ENCODE peak calls at places on chromosomes 1 and 21, in five cellular contexts. D is prostate gland, B is adrenal gland, G is right lobe of liver, K is HCT116. W is an unnamed sample.

GRCh38 chr1:100353988-100354387 is 1.7 kb downstream of the CDC14A start:
- DNase-seq in D (no peak), B (no peak), G (no peak), K (peak; percentile 50), W (no peak)

GRCh38 chr1:55781944-55782482 is 566.8 kb upstream of the USP24 start:
- DNase-seq in D (peak; percentile 22), B (peak; percentile 26), G (peak; percentile 48), K (peak; percentile 32), W (peak; percentile 19)

GRCh38 chr1:212503714-212504113 is 71.0 kb downstream of the NENF start:
- DNase-seq in D (no peak), B (no peak), G (no peak), K (no peak), W (no peak)

GRCh38 chr1:214296860-214297699 is 16.1 kb downstream of the SMYD2 start:
- DNase-seq in D (no peak), B (no peak), G (no peak), K (no peak), W (no peak)

GRCh38 chr1:32828341-32828740 is 10.9 kb downstream of the S100PBP start:
- DNase-seq in D (no peak), B (no peak), G (no peak), K (no peak), W (no peak)

GRCh38 chr1:21816602-21817302 is 4.7 kb downstream of the LDLRAD2 start:
- DNase-seq in D (no peak), B (no peak), G (no peak), K (peak; percentile 18), W (no peak)

GRCh38 chr1:179184403-179184802 is 45.1 kb downstream of the ABL2 start:
- DNase-seq in D (no peak), B (no peak), G (no peak), K (no peak), W (no peak)

GRCh38 chr21:35294231-35294898 is 245.3 kb upstream of the RUNX1 start:
- DNase-seq in D (peak; percentile 28), B (no peak), G (no peak), K (peak; percentile 86), W (no peak)

GRCh38 chr1:84665703-84666317 is 24.5 kb downstream of the SSX2IP start:
- DNase-seq in D (no peak), B (no peak), G (peak; percentile 60), K (no peak), W (no peak)

GRCh38 chr1:227312364-227313025 is 5.8 kb downstream of the CDC42BPA start:
- DNase-seq in D (no peak), B (no peak), G (no peak), K (no peak), W (no peak)

GRCh38 chr1:228366062-228366850 is 40.4 kb downstream of the TRIM11 start:
- DNase-seq in D (no peak), B (no peak), G (no peak), K (no peak), W (no peak)

GRCh38 chr21:42201615-42202161 is 17.3 kb upstream of the ABCG1 start:
- DNase-seq in D (no peak), B (no peak), G (no peak), K (no peak), W (no peak)

GRCh38 chr1:34740161-34740875 is 14.5 kb upstream of the GJB5 start:
- DNase-seq in D (no peak), B (no peak), G (no peak), K (no peak), W (no peak)

GRCh38 chr1:167429612-167430011 is 88.7 kb downstream of the CD247 start:
- DNase-seq in D (no peak), B (no peak), G (no peak), K (no peak), W (no peak)

DNA sequence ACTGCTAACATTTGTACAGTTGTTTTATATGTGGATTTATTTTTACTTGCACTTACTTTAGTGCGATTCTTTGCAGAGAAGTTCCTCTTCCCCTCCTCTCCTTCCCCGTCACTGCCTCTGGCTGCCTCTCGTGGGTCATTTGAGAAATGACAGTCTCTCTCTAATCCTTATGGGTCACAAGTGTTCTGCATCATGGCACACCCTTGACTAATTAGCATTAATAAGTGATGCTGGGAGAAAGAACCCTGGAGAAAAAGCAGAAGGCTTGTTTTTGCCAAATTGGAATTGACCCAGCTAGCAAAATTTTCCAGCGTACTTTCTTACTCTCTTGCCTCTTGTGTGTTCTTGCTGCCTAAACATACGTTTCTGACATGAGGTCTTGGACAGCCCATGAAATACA is 301.2 kb downstream of the DUSP10 start:
- DNase-seq in D (no peak), B (no peak), G (no peak), K (peak; percentile 22), W (no peak)
- TF ChIP-seq POLR2A in D (no peak), B (no peak), G (no peak), K (no peak), W (no peak)

GRCh38 chr1:22922640-22923039 is 50.0 kb downstream of the LACTBL1 start:
- DNase-seq in D (no peak), B (no peak), G (no peak), K (no peak), W (no peak)
- TF ChIP-seq CTCF in D (no peak), B (no peak), G (no peak), K (no peak), W (no peak)

GRCh38 chr1:154841384-154841783 is 28.7 kb downstream of the KCNN3 start:
- DNase-seq in D (no peak), B (no peak), G (no peak), K (no peak), W (no peak)

GRCh38 chr1:154843913-154844681 is 26.0 kb downstream of the KCNN3 start:
- DNase-seq in D (no peak), B (no peak), G (no peak), K (no peak), W (no peak)

GRCh38 chr1:154845174-154845573 is 24.9 kb downstream of the KCNN3 start:
- DNase-seq in D (no peak), B (no peak), G (no peak), K (no peak), W (no peak)

GRCh38 chr1:154840557-154841176 is 29.4 kb downstream of the KCNN3 start:
- DNase-seq in D (no peak), B (peak; percentile 27), G (no peak), K (no peak), W (no peak)

GRCh38 chr1:154842635-154843034 is 27.4 kb downstream of the KCNN3 start:
- DNase-seq in D (no peak), B (no peak), G (no peak), K (no peak), W (no peak)
- TF ChIP-seq POLR2A in D (no peak), B (no peak), G (no peak), K (no peak), W (no peak)

DNA sequence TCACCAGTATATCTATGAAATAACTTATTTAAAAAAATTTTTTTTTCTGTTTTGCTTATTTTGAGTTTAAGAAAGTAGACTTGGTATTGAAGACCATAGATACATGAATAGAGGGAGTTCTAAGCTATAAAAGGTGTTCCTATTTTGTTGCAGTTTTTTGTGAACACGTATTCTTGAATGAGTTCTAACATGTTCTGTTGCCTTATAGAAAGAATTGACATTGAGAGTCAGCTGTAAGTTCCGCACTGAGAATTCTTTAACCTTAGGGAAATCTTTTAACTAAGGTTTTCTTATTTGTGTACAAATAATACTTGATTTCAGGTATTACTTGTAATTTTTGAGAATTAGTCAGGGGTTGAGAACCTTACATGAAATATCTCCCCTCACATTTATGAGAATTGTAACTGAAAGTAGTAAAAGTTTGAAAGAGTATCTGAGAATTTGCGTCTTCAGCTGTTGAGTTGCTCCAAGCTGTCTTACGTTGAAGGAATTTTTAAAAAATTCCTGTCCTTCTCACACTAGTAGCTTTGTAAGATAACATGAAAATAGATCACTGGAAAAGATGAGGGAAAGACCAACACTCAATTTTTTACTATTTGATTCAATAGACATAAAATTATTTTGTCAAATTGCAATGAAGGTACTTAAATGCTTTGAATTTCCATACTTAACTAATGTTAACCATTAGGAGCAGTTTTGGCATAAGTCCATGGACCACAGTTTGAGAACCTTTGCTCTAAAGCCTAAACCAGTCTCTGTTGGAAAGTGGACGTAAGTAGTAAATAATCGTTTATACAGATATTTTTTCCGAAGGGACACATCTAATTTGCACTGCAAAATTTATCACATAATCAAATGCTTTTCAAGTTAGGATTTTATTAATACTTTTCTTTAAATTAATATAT is 3.8 kb downstream of the DR1 start:
- DNase-seq in D (no peak), B (no peak), G (no peak), K (no peak), W (no peak)
- TF ChIP-seq CTCF in D (no peak), B (no peak), G (no peak), K (no peak), W (no peak)

GRCh38 chr1:156445789-156446263 is 54.7 kb downstream of the MEF2D start:
- DNase-seq in D (peak; percentile 53), B (peak; percentile 89), G (peak; percentile 79), K (peak; percentile 81), W (peak; percentile 70)
- TF ChIP-seq POLR2A in D (no peak), B (no peak), G (no peak), K (peak; percentile 32), W (no peak)